ENCODE peak calls at places on chromosomes 4 and X, in seven cellular contexts. F is IMR-90, H is GM23248, A is fibroblast of lung, Z is neural progenitor cell, T is H9, R is PC-9. V is an unnamed sample.

GRCh38 chr4:151950993-151951726 is 190.4 kb upstream of the GATB start:
- DNase-seq in R (no peak), H (peak; percentile 37), T (no peak), Z (no peak), F (no peak), A (peak; percentile 3), V (no peak)

GRCh38 chrX:44343412-44343942 is at the start of gene EFHC2:
- DNase-seq in Z (peak; percentile 46), F (no peak), R (peak; percentile 27), A (peak; percentile 21), T (peak; percentile 38), H (peak; percentile 68), V (peak; percentile 68)

GRCh38 chr4:138263438-138263837 is 21.3 kb upstream of the SLC7A11 start:
- DNase-seq in A (peak; percentile 30), F (peak; percentile 36), T (no peak), Z (no peak), R (no peak), H (peak; percentile 48), V (no peak)

GRCh38 chrX:148874621-148875020 is 374.2 kb downstream of the AFF2 start:
- DNase-seq in A (peak; percentile 69), H (peak; percentile 69), T (no peak), F (peak; percentile 72), Z (no peak), R (no peak), V (no peak)

GRCh38 chr4:6427439-6428090 is 44.8 kb downstream of the PPP2R2C start:
- DNase-seq in R (no peak), H (no peak), T (no peak), F (no peak), A (no peak), Z (peak; percentile 59), V (peak; percentile 69)

GRCh38 chr4:109648266-109648996 is 54.8 kb downstream of the CASP6 start:
- DNase-seq in Z (no peak), A (no peak), F (no peak), T (no peak), R (no peak), H (no peak), V (no peak)

GRCh38 chrX:10615931-10616780 is 4.2 kb downstream of the MID1 start:
- DNase-seq in T (peak; percentile 51), Z (peak; percentile 75), A (peak; percentile 71), F (peak; percentile 58), H (peak; percentile 53), R (no peak), V (no peak)

GRCh38 chrX:21193196-21193595 is 181.0 kb upstream of the CNKSR2 start:
- DNase-seq in F (no peak), T (no peak), H (no peak), R (no peak), Z (no peak), A (no peak), V (no peak)

GRCh38 chr4:8642651-8643321 is 50.2 kb downstream of the CPZ start:
- DNase-seq in F (no peak), T (no peak), Z (no peak), A (no peak), H (no peak), R (no peak), V (peak; percentile 36)

GRCh38 chr4:94927696-94928095 is 169.9 kb downstream of the BMPR1B start:
- DNase-seq in T (no peak), A (peak; percentile 35), R (no peak), Z (peak; percentile 26), H (no peak), F (no peak), V (no peak)

GRCh38 chr4:167452922-167453321 is 218.6 kb upstream of the SPOCK3 start:
- DNase-seq in T (no peak), H (no peak), A (no peak), R (no peak), F (no peak), Z (no peak), V (no peak)

GRCh38 chrX:37476571-37477188 is 94.8 kb upstream of the LANCL3 start:
- DNase-seq in H (no peak), F (no peak), T (peak; percentile 45), A (no peak), Z (no peak), R (no peak), V (no peak)

GRCh38 chrX:15043538-15043937 is 170.3 kb downstream of the MOSPD2 start:
- DNase-seq in T (no peak), Z (no peak), H (no peak), R (no peak), A (no peak), F (no peak), V (no peak)

GRCh38 chr4:4260185-4260751 is 12.2 kb upstream of the TMEM128 start:
- DNase-seq in H (peak; percentile 79), Z (no peak), T (no peak), A (peak; percentile 51), F (peak; percentile 63), R (no peak), V (peak; percentile 90)
- H2AFZ ChIP-seq in H (peak overlapping the region; percentile 26), Z (no peak overlapping the region), T (no peak overlapping the region), A (no peak overlapping the region), F (no peak overlapping the region), R (no peak overlapping the region), V (peak overlapping the region; percentile 76)

GRCh38 chr4:88696620-88697019 is 1.0 kb downstream of the NAP1L5 start:
- DNase-seq in H (peak; percentile 54), A (peak; percentile 29), R (no peak), F (peak; percentile 23), T (no peak), Z (no peak), V (no peak)

GRCh38 chr4:88697113-88697512 is 516 bp downstream of the NAP1L5 start:
- DNase-seq in F (peak; percentile 52), R (no peak), A (peak; percentile 45), Z (no peak), H (peak; percentile 59), T (no peak), V (no peak)

GRCh38 chr4:88693792-88694191 is 3.8 kb downstream of the NAP1L5 start:
- DNase-seq in F (no peak), H (no peak), R (no peak), T (no peak), A (no peak), Z (no peak), V (no peak)

GRCh38 chr4:88698539-88698938 is 910 bp upstream of the NAP1L5 start:
- DNase-seq in Z (no peak), F (no peak), R (no peak), T (no peak), A (no peak), H (no peak), V (no peak)

GRCh38 chr4:88697588-88698329 is at the start of gene NAP1L5:
- DNase-seq in F (peak; percentile 85), Z (peak; percentile 50), H (peak; percentile 80), R (peak; percentile 14), T (peak; percentile 64), A (peak; percentile 81), V (peak; percentile 87)
- H3K4me2 ChIP-seq in F (peak within 1 kb of the TSS; percentile 78), Z (peak within 1 kb of the TSS; percentile 80), H (peak within 1 kb of the TSS; percentile 74), R (peak within 1 kb of the TSS; percentile 67), T (peak within 1 kb of the TSS; percentile 68), A (peak within 1 kb of the TSS; percentile 67), V (peak within 1 kb of the TSS; percentile 79)

DNA sequence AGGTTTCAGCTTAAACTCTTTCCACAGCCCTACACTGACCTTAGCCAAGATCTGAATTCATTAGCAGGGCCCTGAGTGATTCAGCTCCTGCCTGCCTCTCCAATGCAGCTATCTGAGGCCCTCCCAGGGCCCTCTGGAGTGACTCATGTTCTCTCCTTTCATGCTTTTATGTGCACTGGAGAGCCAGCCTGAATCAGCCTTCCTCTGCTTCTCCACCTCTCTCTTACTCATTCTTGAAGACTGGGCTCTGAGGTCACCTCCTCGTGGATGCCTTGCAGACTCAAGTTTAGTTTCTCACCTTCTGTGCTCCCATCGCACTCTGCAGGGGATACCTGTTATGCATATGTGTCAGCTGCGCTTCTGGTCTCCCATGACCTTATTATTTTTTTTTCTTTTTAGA is 3.1 kb upstream of the OCIAD2 start:
- DNase-seq in F (peak; percentile 99), H (peak; percentile 99), R (peak; percentile 78), Z (no peak), T (peak; percentile 44), A (peak; percentile 99), V (peak; percentile 98)
- H2AFZ ChIP-seq in F (peak overlapping the region; percentile 66), H (no peak overlapping the region), R (no peak overlapping the region), Z (no peak overlapping the region), T (no peak overlapping the region), A (no peak overlapping the region), V (no peak overlapping the region)

GRCh38 chr4:90345549-90345948 is 218.4 kb downstream of the CCSER1 start:
- DNase-seq in A (no peak), R (no peak), H (no peak), F (no peak), T (no peak), Z (no peak), V (no peak)

DNA sequence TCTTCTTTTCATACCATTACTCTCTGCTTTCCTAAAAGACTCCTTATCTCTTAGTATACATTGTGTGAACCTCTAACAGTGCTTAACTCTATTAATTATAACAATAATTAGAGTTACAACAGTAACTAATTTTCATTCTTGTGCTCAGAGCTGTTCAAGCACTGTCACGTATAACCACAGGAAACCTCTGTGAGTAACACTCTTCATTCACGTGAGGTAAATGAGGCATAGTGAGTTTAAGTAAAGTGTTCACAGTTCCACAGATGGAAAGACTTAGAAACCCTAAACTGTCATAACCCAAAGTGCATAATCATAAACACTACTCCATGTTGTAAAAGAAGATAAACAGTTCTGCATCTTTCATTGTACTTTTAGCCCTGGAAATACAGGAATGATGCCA is 222.4 kb downstream of the CCSER1 start:
- DNase-seq in R (no peak), F (no peak), Z (no peak), A (peak; percentile 1), H (peak; percentile 0), T (no peak), V (no peak)
- H3K4me2 ChIP-seq in R (no peak overlapping the region), F (no peak overlapping the region), Z (no peak overlapping the region), A (no peak overlapping the region), H (no peak overlapping the region), T (no peak overlapping the region), V (no peak overlapping the region)